ENCODE peak calls at places on chromosomes 7 and 10, in eight cellular contexts. O is PC-3; W is CD4-positive, CD25-positive, alpha-beta regulatory T cell; X is neural progenitor cell; J is A549; T is HAP-1; H is adrenal gland; A is mucosa of descending colon. Z is an unnamed sample. For H3K4me1, the result is how much of the 10 kb centered on the place peaks cover.

GRCh38 chr7:16889305-16889704 is 7.5 kb upstream of the AGR3 start:
- DNase-seq in T (no peak), J (no peak), H (no peak), X (no peak), O (no peak), W (no peak), A (no peak), Z (no peak)

GRCh38 chr10:119030421-119031250 is 1.1 kb downstream of the NANOS1 start:
- DNase-seq in A (peak), J (no peak), W (peak), H (peak), T (peak), X (peak), O (peak), Z (peak)

GRCh38 chr7:117217121-117217520 is 105.7 kb downstream of the WNT2 start:
- DNase-seq in W (no peak), H (no peak), T (no peak), J (no peak), A (no peak), O (no peak), X (no peak), Z (no peak)

GRCh38 chr10:114749014-114749413 is 72.6 kb upstream of the FHIP2A start:
- DNase-seq in X (no peak), W (no peak), J (no peak), H (no peak), O (no peak), A (no peak), T (no peak), Z (no peak)

GRCh38 chr7:105261689-105262088 is 127.0 kb downstream of the SRPK2 start:
- DNase-seq in J (peak), X (no peak), W (no peak), T (no peak), A (no peak), H (no peak), O (peak), Z (no peak)

GRCh38 chr7:158431941-158432347 is 155.7 kb downstream of the PTPRN2 start:
- DNase-seq in J (peak), X (no peak), O (peak), T (no peak), W (no peak), A (no peak), H (peak), Z (no peak)

GRCh38 chr10:103630156-103630555 is 136.7 kb downstream of the NEURL1 start:
- DNase-seq in J (no peak), A (peak), H (no peak), O (no peak), X (no peak), W (no peak), T (no peak), Z (no peak)

GRCh38 chr10:91798736-91799579 is 732 bp downstream of the TNKS2 start:
- DNase-seq in H (peak), O (peak), T (peak), A (peak), X (peak), W (peak), J (peak), Z (no peak)

GRCh38 chr10:72276421-72277339 is 3.0 kb downstream of the DDIT4 start:
- DNase-seq in J (no peak), W (no peak), T (no peak), H (peak), X (no peak), A (no peak), O (no peak), Z (no peak)

GRCh38 chr10:124150189-124150806 is 56.9 kb upstream of the CHST15 start:
- DNase-seq in W (no peak), A (no peak), X (peak), O (no peak), H (no peak), J (no peak), T (no peak), Z (no peak)

GRCh38 chr10:25076501-25077197 is 60.2 kb downstream of the THNSL1 start:
- DNase-seq in J (no peak), X (no peak), A (no peak), O (no peak), H (no peak), W (no peak), T (no peak), Z (no peak)

GRCh38 chr7:111071556-111071955 is 19.4 kb upstream of the LRRN3 start:
- DNase-seq in T (no peak), A (no peak), O (no peak), H (no peak), J (no peak), W (no peak), X (no peak), Z (no peak)

GRCh38 chr7:98238976-98239375 is 13.1 kb downstream of the TECPR1 start:
- DNase-seq in H (no peak), A (no peak), T (no peak), X (no peak), J (no peak), W (no peak), O (no peak), Z (no peak)

GRCh38 chr7:73768661-73769480 is 1.2 kb downstream of the CLDN3 start:
- DNase-seq in A (peak), J (no peak), T (no peak), X (no peak), W (no peak), H (no peak), O (no peak), Z (no peak)

GRCh38 chr7:73769481-73770001 is 529 bp downstream of the CLDN3 start:
- DNase-seq in A (peak), H (no peak), J (no peak), X (no peak), W (no peak), O (peak), T (no peak), Z (no peak)

GRCh38 chr7:73770002-73770859 is at the start of gene CLDN3:
- DNase-seq in O (peak), A (peak), X (peak), W (peak), J (peak), H (no peak), T (peak), Z (peak)

GRCh38 chr7:73773700-73774517 is 3.8 kb upstream of the CLDN3 start:
- DNase-seq in A (peak), J (no peak), W (no peak), X (no peak), O (no peak), H (no peak), T (no peak), Z (no peak)

DNA sequence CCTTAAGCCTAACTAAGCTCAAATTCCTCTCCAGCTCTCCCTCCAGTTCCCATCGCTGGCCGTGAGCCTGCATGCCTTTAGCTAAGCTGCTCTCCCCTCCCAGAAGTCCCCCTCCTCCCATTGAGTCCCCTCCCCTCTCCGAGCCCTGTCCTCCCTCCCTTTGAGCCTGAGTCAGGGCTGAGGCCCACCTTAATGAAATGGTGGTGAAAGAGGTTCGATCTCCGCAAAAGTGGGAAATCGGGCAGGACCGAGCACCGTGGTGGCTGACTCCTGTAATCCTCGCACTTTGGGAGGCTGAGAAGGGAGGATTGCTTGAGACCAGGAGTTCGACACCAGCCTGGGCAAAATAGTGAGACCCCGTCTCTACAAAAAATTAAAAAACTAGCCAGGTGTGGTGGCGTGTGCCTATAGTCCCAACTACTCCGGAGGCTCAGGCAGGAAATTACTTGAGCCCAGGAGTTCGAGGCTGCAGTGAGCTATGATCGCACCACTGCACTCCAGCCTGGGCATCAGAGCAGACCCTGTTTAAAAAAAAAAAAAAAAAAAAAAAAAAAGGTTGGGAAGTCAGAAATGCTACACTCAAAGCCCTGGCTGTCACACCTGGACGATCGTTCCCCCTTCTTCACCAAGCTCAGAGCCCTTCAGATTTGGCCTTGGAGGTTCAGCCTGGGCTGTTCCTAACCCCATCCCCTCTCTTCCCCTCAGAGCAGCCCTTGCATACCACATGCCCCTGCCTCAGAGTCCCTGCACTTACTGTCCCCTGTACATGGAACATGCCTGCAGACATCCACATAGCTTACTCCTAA is 993 bp upstream of the CLDN3 start:
- DNase-seq in H (no peak), W (no peak), A (no peak), O (no peak), X (no peak), T (no peak), J (no peak), Z (peak)
- H3K4me1 ChIP-seq in H (under half), W (under half), A (under half), O (under half), X (under half), T (under half), J (under half), Z (under half)

DNA sequence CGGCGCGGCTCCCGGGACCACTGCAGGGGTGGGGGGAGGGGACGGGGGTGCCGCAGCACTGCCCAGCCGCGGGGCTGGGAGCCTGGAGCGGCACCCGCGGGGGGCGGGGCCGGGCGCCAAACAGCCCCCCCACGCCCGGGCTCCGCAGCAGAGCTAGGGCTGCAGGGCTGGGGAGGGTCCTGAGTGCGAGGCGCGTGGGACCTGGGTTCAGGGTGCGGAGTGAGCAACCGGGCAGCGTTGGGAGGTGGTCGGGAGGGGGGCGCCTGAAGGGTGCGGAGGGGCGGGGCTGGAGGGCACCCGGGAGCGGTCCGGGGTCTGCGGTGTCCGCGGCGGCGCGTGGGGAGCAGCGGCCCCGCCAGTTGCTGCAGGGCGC is 526 bp downstream of the CAMK2G start:
- DNase-seq in A (peak), O (no peak), W (no peak), T (no peak), H (no peak), J (no peak), X (no peak), Z (no peak)
- H3K4me1 ChIP-seq in A (under half), O (under half), W (half or more), T (under half), H (under half), J (under half), X (under half), Z (under half)

DNA sequence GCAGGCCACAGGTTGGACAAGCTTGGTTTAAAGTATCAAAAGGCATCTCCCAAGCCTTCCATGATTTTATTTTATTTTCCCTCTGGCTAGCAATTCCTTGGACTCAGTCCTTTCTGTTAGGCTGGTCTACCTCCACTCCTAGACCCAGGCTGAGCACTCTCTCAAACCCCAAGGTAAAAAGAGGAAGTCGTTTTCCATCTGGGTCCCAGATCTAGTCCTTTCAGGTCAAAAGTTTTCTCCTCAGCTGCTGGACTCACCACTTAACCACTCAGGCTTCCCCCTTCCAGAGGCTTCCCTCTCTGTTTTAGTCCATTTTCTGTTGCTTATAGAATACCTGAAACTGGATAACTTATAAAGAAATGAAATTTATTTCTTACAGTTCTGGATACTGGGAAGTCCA is 252.3 kb upstream of the MKLN1 start:
- DNase-seq in T (no peak), H (no peak), W (no peak), J (no peak), O (no peak), X (no peak), A (no peak), Z (no peak)
- H3K4me1 ChIP-seq in T (under half), H (under half), W (half or more), J (under half), O (under half), X (under half), A (under half), Z (under half)

DNA sequence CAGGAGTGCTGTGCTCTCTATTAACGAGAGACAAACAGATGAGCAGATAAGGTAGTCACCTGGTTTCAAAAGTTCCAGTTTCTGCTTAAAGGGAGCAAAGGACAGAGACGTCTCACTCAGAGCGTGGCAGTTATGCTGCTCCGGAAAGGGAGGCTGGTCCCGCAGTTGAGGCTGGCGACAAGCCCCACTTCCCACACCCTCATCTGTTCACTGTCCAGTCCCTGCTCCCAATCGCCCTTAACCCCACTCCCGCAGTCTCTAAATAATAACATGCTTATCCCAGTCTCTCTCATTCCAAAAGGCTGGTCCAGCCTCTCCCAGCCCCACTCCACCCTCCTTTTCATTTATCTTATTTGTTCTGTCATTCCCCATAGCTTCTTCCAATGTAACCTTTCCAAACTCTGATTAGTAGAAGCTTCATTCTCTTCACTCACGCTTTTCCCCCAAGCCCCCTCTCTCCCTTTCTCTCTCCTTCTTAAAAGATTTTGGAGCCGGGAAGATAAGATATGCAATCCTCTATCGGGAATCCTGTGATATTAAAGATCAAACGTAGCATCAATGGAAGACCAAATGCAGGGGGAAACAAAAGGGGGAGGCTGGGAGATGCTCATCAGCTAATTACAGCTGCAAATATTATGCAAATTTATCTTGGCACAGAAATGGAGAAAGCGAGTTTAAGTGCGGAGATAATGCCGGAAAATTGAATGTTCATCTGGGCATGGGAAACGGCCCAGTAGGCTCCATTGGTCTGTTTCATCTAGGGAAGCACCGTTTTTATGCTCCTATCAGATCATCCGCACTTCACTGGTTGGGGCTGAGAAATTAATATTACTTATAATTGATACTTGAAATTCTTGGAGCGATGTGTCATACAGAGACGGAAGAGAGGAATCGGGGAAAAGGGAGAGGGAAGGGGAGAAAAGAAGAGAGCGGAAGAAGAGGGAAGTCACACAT is 16.3 kb upstream of the GATA3 start:
- DNase-seq in O (no peak), H (no peak), X (peak), J (no peak), T (no peak), W (no peak), A (no peak), Z (no peak)
- H3K4me1 ChIP-seq in O (under half), H (under half), X (under half), J (under half), T (under half), W (under half), A (under half), Z (under half)

GRCh38 chr10:102118867-102119266 is 1.3 kb downstream of the LDB1 start:
- DNase-seq in O (no peak), X (peak), W (peak), J (no peak), H (peak), T (no peak), A (peak), Z (no peak)

GRCh38 chr10:102119417-102120141 is 589 bp downstream of the LDB1 start:
- DNase-seq in J (peak), W (peak), X (peak), O (peak), H (peak), T (peak), A (peak), Z (no peak)

GRCh38 chr10:102115775-102116174 is 4.4 kb downstream of the LDB1 start:
- DNase-seq in T (no peak), H (no peak), A (no peak), X (no peak), O (no peak), J (no peak), W (peak), Z (no peak)

GRCh38 chr10:102114861-102115618 is 5.1 kb downstream of the LDB1 start:
- DNase-seq in A (peak), O (peak), T (peak), H (peak), J (peak), X (peak), W (peak), Z (peak)

GRCh38 chr10:102117391-102118159 is 2.6 kb downstream of the LDB1 start:
- DNase-seq in A (peak), W (peak), X (peak), O (no peak), J (no peak), H (peak), T (peak), Z (no peak)
- H3K4me1 ChIP-seq in A (under half), W (half or more), X (half or more), O (under half), J (half or more), H (half or more), T (half or more), Z (under half)

GRCh38 chr10:927131-927530 is 4.4 kb downstream of the LARP4B start:
- DNase-seq in A (no peak), T (no peak), W (no peak), H (no peak), X (no peak), J (no peak), O (no peak), Z (no peak)

GRCh38 chr10:930415-931325 is 835 bp downstream of the LARP4B start:
- DNase-seq in T (no peak), H (peak), J (peak), W (peak), O (peak), A (peak), X (peak), Z (no peak)

GRCh38 chr10:932589-932988 is 1.1 kb upstream of the LARP4B start:
- DNase-seq in W (no peak), J (no peak), H (peak), T (no peak), X (no peak), O (no peak), A (peak), Z (no peak)

GRCh38 chr10:931326-932318 is at the start of gene LARP4B:
- DNase-seq in A (peak), O (peak), J (peak), W (peak), X (peak), H (peak), T (peak), Z (peak)

DNA sequence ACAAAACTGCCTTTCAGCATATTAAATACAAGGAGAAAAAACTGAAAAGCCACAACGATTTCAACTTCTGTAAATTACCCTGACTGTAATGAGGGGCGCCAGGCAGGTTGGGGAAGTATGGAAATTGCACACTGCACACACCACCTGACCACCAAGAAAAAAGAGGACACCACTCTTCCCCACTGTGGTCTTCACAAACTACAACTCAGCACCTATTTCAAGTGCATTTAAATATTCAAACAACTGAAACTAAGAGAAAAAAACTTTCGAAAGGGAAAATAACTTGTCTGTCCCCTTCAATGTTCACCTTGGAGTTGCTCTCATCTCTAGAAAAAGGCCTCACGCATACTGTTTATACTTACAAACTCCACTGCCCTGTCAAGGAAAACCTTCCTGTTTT is 1.5 kb downstream of the LARP4B start:
- DNase-seq in A (no peak), X (no peak), J (no peak), W (no peak), O (no peak), T (no peak), H (no peak), Z (no peak)
- H3K4me1 ChIP-seq in A (under half), X (under half), J (under half), W (under half), O (under half), T (under half), H (under half), Z (under half)

GRCh38 chr7:28408974-28409715 is 3.2 kb upstream of the CREB5 start:
- DNase-seq in X (peak), H (peak), W (peak), J (peak), T (peak), A (peak), O (peak), Z (peak)
- H3K4me1 ChIP-seq in X (under half), H (under half), W (under half), J (under half), T (under half), A (under half), O (under half), Z (under half)

DNA sequence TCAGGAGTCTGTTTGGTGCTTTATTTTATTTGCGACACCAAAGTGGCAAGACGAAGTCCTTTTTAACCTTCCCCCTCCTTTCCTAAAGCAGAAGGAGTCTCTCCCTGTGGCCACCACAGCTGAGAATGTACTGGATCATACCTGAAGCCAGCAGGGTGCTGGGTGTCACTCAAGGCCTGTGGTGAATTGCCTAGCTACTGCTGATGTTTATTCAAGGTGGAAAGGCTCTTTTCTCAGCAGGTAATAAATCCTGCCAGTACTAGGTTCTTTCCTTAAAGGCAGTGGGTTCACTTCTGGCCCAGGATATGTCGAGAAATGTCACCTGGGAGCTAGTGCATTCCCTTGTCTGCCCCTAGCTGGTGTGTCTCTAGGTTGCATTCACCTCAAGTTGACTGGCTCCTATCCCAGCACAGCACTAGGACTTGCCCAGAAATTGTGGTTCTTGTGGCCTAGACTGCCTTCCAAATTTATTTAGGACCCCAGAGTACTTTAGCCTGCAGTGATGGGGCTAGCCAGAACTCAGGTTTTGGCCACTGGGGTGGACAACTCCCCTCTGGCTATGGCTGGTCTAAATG is 60.8 kb upstream of the FAM3C start:
- DNase-seq in W (no peak), O (no peak), H (no peak), T (no peak), J (no peak), A (no peak), X (no peak), Z (no peak)
- H3K4me1 ChIP-seq in W (under half), O (under half), H (under half), T (under half), J (under half), A (under half), X (under half), Z (under half)

DNA sequence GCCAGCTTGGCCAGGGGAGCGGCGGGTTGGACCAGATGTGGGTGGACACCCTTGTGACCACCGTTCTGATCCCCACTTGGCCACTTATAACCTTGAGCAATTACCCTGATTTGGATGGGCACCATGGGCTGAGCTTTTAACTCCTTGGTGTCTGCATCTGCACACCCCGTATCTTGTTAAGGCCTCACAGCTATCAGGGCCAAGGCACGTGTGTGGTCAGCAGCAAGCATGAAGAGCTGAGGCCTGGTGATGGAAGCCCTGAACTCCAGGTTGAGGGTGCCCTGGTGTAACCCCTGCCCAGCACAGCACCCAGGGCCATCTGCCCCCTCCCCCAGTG is 89.2 kb downstream of the ZMIZ1 start:
- DNase-seq in H (no peak), X (no peak), J (no peak), A (no peak), O (no peak), W (no peak), T (no peak), Z (no peak)
- H3K4me1 ChIP-seq in H (half or more), X (half or more), J (half or more), A (under half), O (half or more), W (under half), T (under half), Z (under half)